ENCODE peak calls at places on chromosomes 3 and 15, in five cellular contexts. M, L, Z, N and W are unnamed samples. For H3K9me3 and H3K4me1, the result is how much of the 10 kb centered on the place peaks cover.

GRCh38 chr3:134039161-134039862 is 9.6 kb upstream of the SLCO2A1 start:
- DNase-seq in M (no peak), L (no peak), Z (no peak), N (no peak), W (peak)

GRCh38 chr3:106740116-106740515 is 637.1 kb upstream of the CCDC54 start:
- DNase-seq in M (no peak), L (no peak), Z (no peak), N (no peak), W (no peak)

GRCh38 chr3:13343601-13344000 is 76.5 kb downstream of the NUP210 start:
- DNase-seq in M (no peak), L (no peak), Z (no peak), N (no peak), W (no peak)

GRCh38 chr15:38660726-38661125 is 96.1 kb upstream of the RASGRP1 start:
- DNase-seq in M (no peak), L (no peak), Z (no peak), N (no peak), W (no peak)

GRCh38 chr3:82240322-82240721 is 478.9 kb upstream of the GBE1 start:
- DNase-seq in M (no peak), L (no peak), Z (no peak), N (no peak), W (no peak)

GRCh38 chr15:67863442-67863987 is 23.7 kb upstream of the RNU6-1 start:
- DNase-seq in M (peak), L (peak), Z (peak), N (peak), W (peak)

GRCh38 chr3:14772533-14773138 is 46.1 kb upstream of the FGD5 start:
- DNase-seq in M (no peak), L (no peak), Z (no peak), N (no peak), W (no peak)

GRCh38 chr15:97177135-97177704 is 783.3 kb upstream of the ARRDC4 start:
- DNase-seq in M (no peak), L (no peak), Z (no peak), N (no peak), W (no peak)

GRCh38 chr3:69763458-69763857 is 24.2 kb downstream of the MITF start:
- DNase-seq in M (no peak), L (no peak), Z (no peak), N (peak), W (no peak)

GRCh38 chr15:58021332-58022230 is 43.9 kb downstream of the ALDH1A2 start:
- DNase-seq in M (no peak), L (no peak), Z (no peak), N (peak), W (peak)

GRCh38 chr15:58026051-58026450 is 39.5 kb downstream of the ALDH1A2 start:
- DNase-seq in M (no peak), L (no peak), Z (no peak), N (no peak), W (no peak)

DNA sequence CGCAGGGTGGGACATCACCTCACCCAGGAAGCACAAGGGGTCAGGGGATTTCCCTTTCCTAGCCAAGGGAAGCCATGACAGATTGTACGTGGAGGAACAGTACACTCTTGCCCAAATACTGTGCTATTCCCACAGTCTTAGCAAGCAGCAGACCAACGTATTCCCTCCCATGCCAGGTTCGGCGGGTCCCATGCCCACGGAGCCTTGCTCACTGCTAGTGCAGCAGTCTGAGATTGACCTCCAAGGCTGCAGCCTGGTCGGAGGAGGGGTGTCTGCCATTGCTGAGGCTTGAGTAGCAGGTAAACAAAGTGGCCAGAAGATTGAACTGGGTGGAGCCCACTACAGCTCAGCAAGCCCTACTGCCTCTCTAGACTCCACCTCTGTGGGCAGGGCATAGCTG is 39.0 kb downstream of the ALDH1A2 start:
- DNase-seq in M (no peak), L (no peak), Z (no peak), N (no peak), W (no peak)
- H3K9me3 ChIP-seq in M (half or more), L (under half), Z (under half), N (under half), W (under half)

DNA sequence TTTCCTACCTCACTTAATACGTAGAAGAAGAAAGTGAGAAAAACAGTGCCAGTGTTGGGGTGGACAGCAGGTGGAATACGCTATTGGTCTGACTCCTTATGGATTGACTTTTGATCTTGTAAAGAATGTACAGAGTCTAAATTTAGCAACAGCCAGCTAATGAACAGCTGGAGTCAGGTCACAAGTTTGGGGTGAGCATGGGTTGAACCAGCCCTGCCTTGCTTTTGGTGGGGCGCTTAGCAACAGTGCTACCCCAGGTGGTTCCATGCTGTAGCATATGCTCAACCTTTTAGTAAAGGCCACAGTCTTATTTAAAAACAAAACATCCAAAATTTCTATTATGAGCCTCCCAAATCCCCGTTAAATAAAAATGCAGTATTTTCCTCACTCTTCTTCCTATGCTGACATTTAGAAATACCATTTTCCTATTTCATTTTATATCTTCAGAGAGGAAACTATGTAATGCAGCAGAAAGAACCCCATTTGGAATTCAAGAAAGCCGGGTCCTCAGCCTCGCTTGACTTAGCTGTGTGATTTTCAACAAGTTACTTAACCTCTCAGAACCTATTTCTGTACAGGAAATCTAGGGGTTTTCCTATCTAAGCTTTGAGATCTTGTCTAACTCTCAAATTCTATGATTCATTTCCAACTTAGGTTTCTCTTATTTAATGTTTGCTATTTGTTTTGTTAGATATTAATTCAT is 71.0 kb upstream of the BHLHE40 start:
- DNase-seq in M (no peak), L (no peak), Z (no peak), N (no peak), W (no peak)
- H3K4me1 ChIP-seq in M (under half), L (under half), Z (under half), N (under half), W (under half)

GRCh38 chr3:198112031-198112430 is 152.0 kb downstream of the LMLN start:
- DNase-seq in M (no peak), L (no peak), Z (no peak), N (no peak), W (no peak)
- H3K9me3 ChIP-seq in M (under half), L (under half), Z (under half), N (under half), W (under half)

DNA sequence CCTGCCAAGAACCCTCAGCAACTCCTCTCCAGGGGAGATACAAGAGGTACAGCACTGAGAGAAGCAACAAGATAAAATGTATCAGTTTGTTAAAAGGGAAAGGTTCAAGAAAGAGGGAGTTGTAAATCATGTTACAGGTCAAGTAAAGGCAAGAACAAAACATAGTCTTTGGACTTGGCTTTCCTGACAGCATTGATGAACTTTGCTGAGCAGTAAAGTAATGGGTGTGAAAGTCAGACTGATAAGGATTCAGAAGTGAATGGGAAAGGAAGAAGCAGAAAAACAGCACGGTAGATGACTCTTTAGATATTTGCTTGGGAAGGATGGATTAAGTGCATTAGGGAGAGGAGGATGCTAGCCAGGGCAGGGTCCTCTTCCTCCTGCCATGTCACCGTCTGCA is 27.1 kb downstream of the MBNL1 start:
- DNase-seq in M (no peak), L (no peak), Z (no peak), N (no peak), W (no peak)
- H3K4me1 ChIP-seq in M (half or more), L (half or more), Z (half or more), N (half or more), W (under half)

GRCh38 chr15:23708332-23708731 is 21.2 kb upstream of the NDN start:
- DNase-seq in M (no peak), L (no peak), Z (no peak), N (no peak), W (no peak)
- H3K9me3 ChIP-seq in M (under half), L (under half), Z (under half), N (under half), W (under half)

GRCh38 chr3:150975992-150976368 is 3.5 kb upstream of the CLRN1 start:
- DNase-seq in M (no peak), L (no peak), Z (no peak), N (no peak), W (no peak)

GRCh38 chr3:150968341-150968740 is 4.2 kb downstream of the CLRN1 start:
- DNase-seq in M (no peak), L (no peak), Z (no peak), N (no peak), W (no peak)

GRCh38 chr3:150972379-150972985 is at the start of gene CLRN1:
- DNase-seq in M (no peak), L (no peak), Z (no peak), N (no peak), W (no peak)

GRCh38 chr3:150975096-150975991 is 2.8 kb upstream of the CLRN1 start:
- DNase-seq in M (no peak), L (no peak), Z (no peak), N (no peak), W (no peak)

DNA sequence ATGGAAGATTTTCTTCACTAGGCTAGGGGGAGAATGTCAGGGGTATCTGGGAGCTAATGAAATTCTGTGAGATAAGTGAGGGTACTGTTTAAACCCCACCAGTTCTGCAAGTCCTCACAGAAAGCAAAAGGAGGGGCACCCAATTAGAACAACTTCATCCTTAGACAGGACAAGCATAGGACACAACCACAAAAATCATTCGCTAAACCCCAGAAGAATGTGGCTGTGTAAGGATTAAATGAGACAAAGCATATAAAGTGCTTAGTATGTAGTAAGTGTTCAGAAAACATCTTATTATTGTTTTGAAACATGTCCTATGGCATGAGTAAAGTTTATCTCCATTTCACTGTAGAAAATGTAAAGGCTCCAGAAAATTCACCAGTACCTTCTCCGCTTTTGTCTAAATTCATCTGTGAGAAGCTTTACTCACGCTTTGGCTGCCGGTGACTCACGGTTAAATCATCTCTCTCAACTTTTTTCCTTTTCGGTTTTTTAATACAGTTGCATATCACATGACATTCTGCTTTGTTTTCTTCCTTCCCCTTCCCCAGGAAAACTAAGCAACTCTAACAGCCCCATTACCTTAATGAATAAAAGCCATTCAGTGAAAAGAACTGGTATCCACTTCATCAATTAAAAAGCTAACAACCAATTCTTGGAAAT is 1.7 kb downstream of the CLRN1 start:
- DNase-seq in M (no peak), L (no peak), Z (no peak), N (no peak), W (no peak)
- H3K4me1 ChIP-seq in M (under half), L (under half), Z (under half), N (under half), W (under half)